ENCODE peak calls at places on chromosome 3, in seven cellular contexts. G is activated CD4-positive, alpha-beta T cell treated with anti-CD3 and anti-CD28 coated beads, Interleukin-2, amount 50 U/mL, for 4 hours; A is fibroblast of lung; D is HCT116; W is heart left ventricle; J is activated naive CD8-positive, alpha-beta T cell treated with anti-CD3 and anti-CD28 coated beads for 36 hours; I is choroid plexus epithelial cell. F is an unnamed sample.

GRCh38 chr3:114848087-114848486 is 299.0 kb downstream of the ZBTB20 start:
- DNase-seq in D (no peak), G (no peak), W (no peak), A (no peak), J (no peak), I (no peak), F (no peak)

GRCh38 chr3:33074217-33075067 is 22.5 kb downstream of the GLB1 start:
- DNase-seq in D (peak; percentile 48), A (peak; percentile 52), J (peak; percentile 61), G (peak; percentile 65), I (peak; percentile 83), W (peak; percentile 37), F (peak; percentile 39)

GRCh38 chr3:57757642-57758297 is 1.7 kb downstream of the SLMAP start:
- DNase-seq in W (no peak), G (no peak), J (no peak), A (peak; percentile 47), I (peak; percentile 60), D (no peak), F (no peak)

GRCh38 chr3:133401374-133402135 is 1.7 kb downstream of the BFSP2 start:
- DNase-seq in I (peak; percentile 44), D (no peak), A (peak; percentile 70), G (no peak), J (no peak), W (peak; percentile 40), F (no peak)

GRCh38 chr3:171186383-171186782 is 159.9 kb upstream of the SLC2A2 start:
- DNase-seq in I (no peak), G (no peak), A (peak; percentile 40), W (no peak), D (no peak), J (no peak), F (no peak)

GRCh38 chr3:130992344-130992743 is 34.3 kb downstream of the ASTE1 start:
- DNase-seq in G (no peak), J (no peak), A (no peak), D (no peak), W (no peak), I (no peak), F (no peak)

GRCh38 chr3:133254716-133255115 is 145.1 kb upstream of the BFSP2 start:
- DNase-seq in D (no peak), G (no peak), A (no peak), W (no peak), J (no peak), I (no peak), F (no peak)

GRCh38 chr3:68234118-68234780 is 579.8 kb upstream of the SUCLG2 start:
- DNase-seq in W (no peak), G (no peak), J (no peak), A (no peak), I (no peak), D (no peak), F (no peak)

GRCh38 chr3:70811880-70812279 is 499.4 kb upstream of the MDFIC2 start:
- DNase-seq in W (peak; percentile 37), A (peak; percentile 81), I (peak; percentile 97), D (no peak), G (no peak), J (no peak), F (peak; percentile 19)

GRCh38 chr3:15319127-15319526 is 13.3 kb downstream of the SH3BP5 start:
- DNase-seq in D (no peak), W (no peak), G (no peak), J (no peak), I (no peak), A (no peak), F (no peak)

GRCh38 chr3:4584537-4585249 is 91.5 kb downstream of the ITPR1 start:
- DNase-seq in D (no peak), I (peak; percentile 36), A (no peak), W (peak; percentile 31), J (peak; percentile 38), G (no peak), F (peak; percentile 35)